ENCODE peak calls at places on chromosome X, in four cellular contexts. J, A, B and T are unnamed samples. For H3K36me3, the result is how much of the 10 kb centered on the place peaks cover.

GRCh38 chrX:110032534-110033161 is 29.7 kb downstream of the TMEM164 start:
- ATAC-seq in J (no peak), B (no peak), A (no peak), T (no peak)

GRCh38 chrX:48936429-48937064 is 17.7 kb upstream of the PIM2 start:
- ATAC-seq in A (no peak), B (no peak), J (no peak), T (peak)

GRCh38 chrX:67582436-67582835 is 38.6 kb downstream of the AR start:
- ATAC-seq in A (no peak), J (no peak), B (no peak), T (no peak)

GRCh38 chrX:18415386-18415785 is 10.0 kb upstream of the CDKL5 start:
- ATAC-seq in A (no peak), J (no peak), B (no peak), T (no peak)

GRCh38 chrX:40058719-40059118 is 39.0 kb downstream of the BCOR start:
- ATAC-seq in B (no peak), A (peak), J (no peak), T (no peak)

GRCh38 chrX:147340947-147341346 is 526.4 kb upstream of the CXorf51A start:
- ATAC-seq in B (no peak), A (no peak), J (no peak), T (no peak)

GRCh38 chrX:63330681-63331080 is 20.5 kb downstream of the SPIN4 start:
- ATAC-seq in J (no peak), A (no peak), B (no peak), T (no peak)

GRCh38 chrX:40314070-40314469 is 216.3 kb upstream of the BCOR start:
- ATAC-seq in A (peak), B (no peak), J (no peak), T (no peak)

GRCh38 chrX:111129949-111130348 is 34.0 kb downstream of the PAK3 start:
- ATAC-seq in A (no peak), J (no peak), B (no peak), T (no peak)

GRCh38 chrX:97000682-97001393 is 117.1 kb downstream of the RPA4 start:
- ATAC-seq in J (no peak), B (no peak), A (no peak), T (no peak)

GRCh38 chrX:15465347-15465746 is 27.8 kb downstream of the PIR start:
- ATAC-seq in B (no peak), A (no peak), J (no peak), T (no peak)

GRCh38 chrX:54419559-54420302 is 20.5 kb upstream of the TSR2 start:
- ATAC-seq in B (no peak), A (no peak), J (no peak), T (no peak)

GRCh38 chrX:107360788-107361360 is 88.6 kb upstream of the FRMPD3 start:
- ATAC-seq in A (no peak), B (no peak), J (no peak), T (no peak)

GRCh38 chrX:16661495-16661894 is 11.5 kb downstream of the S100G start:
- ATAC-seq in B (no peak), A (no peak), J (no peak), T (no peak)

GRCh38 chrX:10833299-10834169 is 213.1 kb upstream of the MID1 start:
- ATAC-seq in J (no peak), A (peak), B (peak), T (peak)

GRCh38 chrX:67697452-67697851 is 153.6 kb downstream of the AR start:
- ATAC-seq in B (no peak), A (no peak), J (no peak), T (no peak)

GRCh38 chrX:97858592-97858991 is 974.9 kb downstream of the RPA4 start:
- ATAC-seq in B (no peak), J (no peak), A (no peak), T (no peak)

GRCh38 chrX:53571494-53571893 is 115.0 kb downstream of the HUWE1 start:
- ATAC-seq in J (no peak), A (no peak), B (no peak), T (no peak)

GRCh38 chrX:146109362-146109761 is 291.7 kb downstream of the SLITRK2 start:
- ATAC-seq in J (no peak), A (no peak), B (no peak), T (no peak)

GRCh38 chrX:102745513-102746133 is 25.1 kb downstream of the GPRASP3 start:
- ATAC-seq in A (no peak), B (no peak), J (no peak), T (peak)

GRCh38 chrX:31222946-31223345 is 151.1 kb upstream of the FTHL17 start:
- ATAC-seq in A (no peak), B (no peak), J (no peak), T (no peak)

GRCh38 chrX:149312936-149313432 is 192.1 kb downstream of the IDS start:
- ATAC-seq in J (no peak), A (no peak), B (no peak), T (peak)

GRCh38 chrX:151825927-151826471 is 86.7 kb upstream of the MAGEA4 start:
- ATAC-seq in J (no peak), B (peak), A (no peak), T (peak)

GRCh38 chrX:69077895-69078455 is 87.3 kb downstream of the PJA1 start:
- ATAC-seq in B (no peak), A (no peak), J (no peak), T (no peak)

GRCh38 chrX:653316-653715 is 22.7 kb downstream of the SHOX start:
- ATAC-seq in J (no peak), B (no peak), A (no peak), T (no peak)

GRCh38 chrX:124726313-124726712 is 379.9 kb downstream of the SH2D1A start:
- ATAC-seq in J (no peak), B (no peak), A (no peak), T (no peak)

GRCh38 chrX:129792586-129793291 is 13.0 kb downstream of the SASH3 start:
- ATAC-seq in J (no peak), A (peak), B (no peak), T (no peak)
- TF ChIP-seq POLR2AphosphoS5 in J (no peak), A (no peak), B (no peak), T (no peak)

DNA sequence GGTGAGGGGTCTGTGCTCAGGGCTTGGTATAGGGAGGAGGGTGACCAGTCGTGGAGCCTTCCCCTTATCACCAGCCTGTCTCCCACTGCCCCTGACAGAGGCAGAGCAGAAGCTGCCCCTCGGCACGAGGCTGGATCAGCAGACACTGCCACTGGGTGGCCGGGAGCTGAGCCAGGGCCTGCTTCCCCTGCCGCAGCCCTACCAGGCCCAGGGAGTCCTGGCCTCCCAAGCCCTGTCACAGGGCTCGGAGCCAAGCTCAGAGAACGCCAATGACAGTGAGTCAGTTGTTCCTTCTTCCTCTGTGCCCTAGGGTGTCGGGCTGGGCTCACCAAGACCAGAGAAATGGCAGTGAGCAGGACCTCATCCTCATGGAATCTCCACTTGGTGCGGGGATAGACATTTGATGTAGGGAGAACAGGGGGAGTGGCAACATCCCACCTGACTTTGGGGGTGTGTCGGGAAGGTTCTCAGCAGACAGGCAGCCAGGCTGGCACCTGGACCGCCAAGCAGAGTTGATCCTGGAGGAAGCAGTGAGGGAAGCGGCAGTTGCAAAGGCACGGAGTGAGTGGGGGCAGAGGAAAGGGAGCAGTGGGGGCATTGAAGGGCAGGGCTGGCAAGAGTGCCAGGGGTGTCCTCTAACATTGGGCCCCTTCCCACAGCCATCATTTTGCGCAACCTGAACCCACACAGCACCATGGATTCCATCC is 14.3 kb upstream of the UBA1 start:
- ATAC-seq in B (no peak), J (no peak), A (no peak), T (peak)
- H3K36me3 ChIP-seq in B (half or more), J (under half), A (under half), T (under half)

GRCh38 chrX:154048398-154048797 is 28.7 kb upstream of the IRAK1 start:
- ATAC-seq in B (no peak), A (no peak), J (no peak), T (no peak)

GRCh38 chrX:154044045-154044444 is 24.3 kb upstream of the IRAK1 start:
- ATAC-seq in B (no peak), J (no peak), A (no peak), T (no peak)

GRCh38 chrX:154049209-154050112 is 29.8 kb upstream of the IRAK1 start:
- ATAC-seq in J (no peak), B (no peak), A (no peak), T (no peak)

GRCh38 chrX:154047266-154047665 is 27.6 kb upstream of the IRAK1 start:
- ATAC-seq in J (no peak), B (no peak), A (no peak), T (no peak)

DNA sequence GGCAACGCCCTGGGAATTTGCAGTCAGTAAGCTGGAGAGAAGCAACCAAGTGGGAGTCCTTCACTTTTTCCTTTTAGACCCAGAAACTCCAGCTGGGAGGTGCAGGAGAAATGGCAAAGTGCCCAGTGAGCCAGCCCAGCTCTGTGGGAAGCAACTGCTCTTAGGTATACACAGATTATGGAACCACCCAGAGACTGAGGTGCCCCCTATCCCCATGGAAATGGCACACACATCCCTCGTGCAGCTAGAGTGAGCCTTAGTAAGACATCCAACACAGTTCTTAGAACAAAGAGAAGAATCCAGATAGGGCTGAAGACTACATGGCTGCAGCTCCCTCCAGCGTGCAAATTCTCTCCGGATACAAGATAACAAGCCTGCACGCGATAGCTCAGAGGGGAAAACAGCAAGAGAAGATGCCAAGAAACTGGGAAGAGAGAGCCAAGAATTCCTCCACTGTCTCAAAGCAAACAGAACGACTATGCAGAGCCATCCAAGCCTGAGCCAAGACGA is 26.6 kb upstream of the IRAK1 start:
- ATAC-seq in A (no peak), J (no peak), B (peak), T (peak)
- TF ChIP-seq POLR2AphosphoS5 in A (no peak), J (no peak), B (no peak), T (peak)

DNA sequence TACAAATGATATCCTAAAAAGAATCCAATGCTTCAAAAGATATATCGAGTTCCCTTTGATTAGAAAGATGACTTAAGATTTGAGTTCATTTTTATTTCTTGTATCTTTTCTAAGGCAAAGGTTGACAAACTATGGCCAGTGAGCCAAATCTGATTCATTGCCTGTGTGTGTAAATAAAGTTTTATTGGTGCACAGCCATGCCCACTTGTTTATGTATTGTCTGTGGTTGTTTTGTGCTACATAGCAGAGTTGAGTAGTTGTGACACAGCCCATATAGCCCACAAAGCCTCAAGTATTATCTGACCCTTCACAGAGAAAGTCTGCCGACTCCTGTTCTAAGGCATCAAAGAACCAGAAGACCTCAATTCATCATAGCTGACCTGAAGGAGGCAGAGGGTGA is 32.2 kb upstream of the EIF1AX start:
- ATAC-seq in A (no peak), J (no peak), B (no peak), T (no peak)
- H3K36me3 ChIP-seq in A (half or more), J (under half), B (half or more), T (half or more)

DNA sequence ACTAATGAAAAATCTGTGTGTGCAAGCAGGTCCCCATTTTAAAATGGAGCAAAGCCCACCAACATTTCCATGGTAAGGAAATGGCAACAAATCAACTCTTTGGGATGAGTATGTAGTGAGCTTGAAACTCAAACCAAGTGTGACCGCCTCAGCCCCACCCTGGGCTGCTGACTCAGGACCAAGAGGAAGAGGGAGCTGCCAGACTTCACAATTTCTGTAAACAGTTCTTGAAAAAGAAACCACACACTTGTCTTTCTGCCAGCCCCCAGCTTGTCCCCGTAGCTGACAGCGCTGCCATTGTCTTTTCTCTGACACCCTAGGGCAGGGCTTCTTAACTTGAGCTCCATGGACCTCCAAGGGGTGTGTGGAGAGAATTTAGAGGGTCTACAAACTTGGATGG is 10.3 kb downstream of the RTL5 start:
- ATAC-seq in B (peak), J (no peak), A (no peak), T (peak)
- TF ChIP-seq POLR2AphosphoS5 in B (peak), J (no peak), A (no peak), T (no peak)